ENCODE peak calls at places on chromosomes 4 and X, in ten cellular contexts. G is bronchial epithelial cell, I is WERI-Rb-1, O is Right ventricle myocardium inferior, Q is iPS-NIHi11, M is T47D, R is SK-MEL-5, X is MV-4-11, V is activated B cell treated with CpG ODN at 0.5 μM for 24 hours, P is KBM-7. L is an unnamed sample.

GRCh38 chr4:139872274-139872673 is 206.7 kb downstream of the MGST2 start:
- DNase-seq in O (no peak), Q (no peak), I (no peak), V (no peak), M (no peak), G (peak; percentile 99), R (no peak), P (peak; percentile 48), X (peak; percentile 99), L (no peak)

GRCh38 chr4:177308842-177309524 is 691 bp upstream of the NEIL3 start:
- DNase-seq in M (no peak), X (peak; percentile 69), V (no peak), P (no peak), O (no peak), I (no peak), Q (no peak), R (no peak), G (no peak), L (no peak)

GRCh38 chrX:27565992-27566391 is 24.2 kb upstream of the DCAF8L2 start:
- DNase-seq in O (no peak), I (no peak), G (no peak), V (no peak), Q (no peak), R (peak; percentile 11), M (no peak), X (no peak), P (no peak), L (no peak)

GRCh38 chr4:14233126-14233525 is 605.6 kb upstream of the BOD1L1 start:
- DNase-seq in O (no peak), I (no peak), R (no peak), M (no peak), X (no peak), G (no peak), P (no peak), V (no peak), Q (no peak), L (no peak)

GRCh38 chr4:37936889-37937498 is 23.2 kb upstream of the PTTG2 start:
- DNase-seq in P (no peak), O (peak; percentile 62), R (no peak), I (no peak), X (peak; percentile 13), G (no peak), M (no peak), V (no peak), Q (no peak), L (no peak)

GRCh38 chr4:86511590-86511989 is 82.5 kb upstream of the PTPN13 start:
- DNase-seq in Q (no peak), G (no peak), X (no peak), R (no peak), M (no peak), I (no peak), P (no peak), O (no peak), V (no peak), L (no peak)

GRCh38 chr4:55363618-55364420 is 17.8 kb downstream of the SRD5A3 start:
- DNase-seq in M (no peak), P (no peak), G (no peak), Q (no peak), O (no peak), R (no peak), V (no peak), I (no peak), X (no peak), L (no peak)

GRCh38 chrX:13165747-13166146 is 121.3 kb upstream of the FAM9C start:
- DNase-seq in R (no peak), Q (no peak), I (no peak), V (no peak), M (no peak), O (no peak), X (no peak), G (no peak), P (no peak), L (no peak)

GRCh38 chrX:69538321-69538876 is 34.3 kb downstream of the NALF2 start:
- DNase-seq in I (peak; percentile 77), O (peak; percentile 86), M (peak; percentile 55), X (no peak), Q (peak; percentile 87), G (peak; percentile 17), V (peak; percentile 51), P (peak; percentile 69), R (peak; percentile 61), L (no peak)

GRCh38 chr4:162849922-162850321 is 316.8 kb downstream of the NAF1 start:
- DNase-seq in I (no peak), O (no peak), P (no peak), M (no peak), R (no peak), V (no peak), G (peak; percentile 35), Q (no peak), X (no peak), L (no peak)

GRCh38 chr4:4761128-4761991 is 98.1 kb upstream of the MSX1 start:
- DNase-seq in I (peak; percentile 52), M (no peak), G (no peak), R (peak; percentile 15), X (no peak), O (no peak), P (peak; percentile 24), V (no peak), Q (peak; percentile 77), L (no peak)

GRCh38 chr4:128461300-128462103 is 173.9 kb upstream of the PGRMC2 start:
- DNase-seq in I (peak; percentile 72), Q (no peak), P (no peak), M (no peak), R (no peak), V (no peak), X (peak; percentile 49), O (no peak), G (peak; percentile 40), L (no peak)

GRCh38 chr4:78379991-78380739 is 171.4 kb upstream of the ANXA3 start:
- DNase-seq in V (no peak), G (peak; percentile 52), O (no peak), I (no peak), Q (no peak), R (no peak), X (no peak), M (no peak), P (no peak), L (no peak)

L was measured in GM12878.